ENCODE peak calls at places on chromosomes 3 and 15, in five cellular contexts. One of them, this sample, is unnamed.

GRCh38 chr3:60737633-60738399 is 513.4 kb downstream of the FHIT start:
- DNase-seq in LoVo: no peak
- DNase-seq in left ventricle myocardium superior: no peak
- DNase-seq in HTR-8/SVneo: no peak
- DNase-seq in foreskin fibroblast: no peak
- DNase-seq in this sample: no peak

GRCh38 chr3:56923546-56924224 is 121.9 kb upstream of the ARHGEF3 start:
- DNase-seq in HTR-8/SVneo: no peak
- DNase-seq in left ventricle myocardium superior: no peak
- DNase-seq in foreskin fibroblast: peak; percentile 32
- DNase-seq in LoVo: peak; percentile 31
- DNase-seq in this sample: peak; percentile 43

GRCh38 chr15:51758645-51759044 is 7.2 kb downstream of the TMOD2 start:
- DNase-seq in foreskin fibroblast: peak; percentile 93
- DNase-seq in left ventricle myocardium superior: peak; percentile 67
- DNase-seq in LoVo: no peak
- DNase-seq in HTR-8/SVneo: no peak
- DNase-seq in this sample: no peak

GRCh38 chr15:79682285-79682684 is 214.5 kb downstream of the MTHFS start:
- DNase-seq in HTR-8/SVneo: peak; percentile 13
- DNase-seq in left ventricle myocardium superior: peak; percentile 59
- DNase-seq in LoVo: no peak
- DNase-seq in foreskin fibroblast: peak; percentile 91
- DNase-seq in this sample: no peak

GRCh38 chr3:3603351-3603750 is 195.9 kb upstream of the LRRN1 start:
- DNase-seq in foreskin fibroblast: no peak
- DNase-seq in LoVo: no peak
- DNase-seq in left ventricle myocardium superior: no peak
- DNase-seq in HTR-8/SVneo: no peak
- DNase-seq in this sample: no peak

GRCh38 chr15:69931159-69931558 is 166.6 kb downstream of the TLE3 start:
- DNase-seq in left ventricle myocardium superior: no peak
- DNase-seq in LoVo: no peak
- DNase-seq in HTR-8/SVneo: no peak
- DNase-seq in foreskin fibroblast: no peak
- DNase-seq in this sample: no peak

GRCh38 chr3:54771050-54771449 is 156.8 kb downstream of the LRTM1 start:
- DNase-seq in foreskin fibroblast: no peak
- DNase-seq in LoVo: no peak
- DNase-seq in HTR-8/SVneo: no peak
- DNase-seq in left ventricle myocardium superior: no peak
- DNase-seq in this sample: no peak

GRCh38 chr3:184377882-184378445 is at the start of gene THPO:
- DNase-seq in HTR-8/SVneo: no peak
- DNase-seq in LoVo: no peak
- DNase-seq in left ventricle myocardium superior: no peak
- DNase-seq in foreskin fibroblast: no peak
- DNase-seq in this sample: peak; percentile 50